ENCODE peak calls at places on chromosomes 6 and 20, in nine cellular contexts. C, L, R, V, K, U, G, Z and S are unnamed samples.

GRCh38 chr20:14543040-14543439 is 205.6 kb upstream of the FLRT3 start:
- DNase-seq in C (no peak), L (no peak), R (no peak), V (no peak), K (no peak), U (no peak), G (no peak), Z (no peak), S (no peak)

GRCh38 chr6:14706378-14706929 is 539.4 kb upstream of the JARID2 start:
- DNase-seq in C (no peak), L (peak), R (no peak), V (peak), K (no peak), U (no peak), G (peak), Z (peak), S (peak)

GRCh38 chr6:86820750-86821149 is 116.6 kb upstream of the HTR1E start:
- DNase-seq in C (no peak), L (no peak), R (no peak), V (no peak), K (no peak), U (no peak), G (no peak), Z (no peak), S (no peak)

GRCh38 chr6:169158182-169158573 is 95.5 kb downstream of the THBS2 start:
- DNase-seq in C (no peak), L (no peak), R (no peak), V (no peak), K (no peak), U (no peak), G (no peak), Z (no peak), S (no peak)

GRCh38 chr6:15506066-15506465 is 156.8 kb downstream of the DTNBP1 start:
- DNase-seq in C (no peak), L (no peak), R (no peak), V (no peak), K (no peak), U (no peak), G (no peak), Z (no peak), S (no peak)

GRCh38 chr6:158475344-158476302 is 84.3 kb upstream of the TMEM181 start:
- DNase-seq in C (no peak), L (no peak), R (no peak), V (peak), K (peak), U (no peak), G (no peak), Z (peak), S (no peak)

GRCh38 chr6:113909224-113909856 is 52.2 kb downstream of the MARCKS start:
- DNase-seq in C (no peak), L (peak), R (peak), V (peak), K (peak), U (no peak), G (no peak), Z (peak), S (no peak)

GRCh38 chr20:45209924-45210323 is 3.1 kb downstream of the SEMG1 start:
- DNase-seq in C (no peak), L (no peak), R (no peak), V (no peak), K (no peak), U (no peak), G (no peak), Z (no peak), S (no peak)

GRCh38 chr20:32779500-32780215 is 17.5 kb downstream of the DNMT3B start:
- DNase-seq in C (no peak), L (no peak), R (peak), V (no peak), K (peak), U (no peak), G (no peak), Z (no peak), S (no peak)

GRCh38 chr6:89482136-89482535 is 49.2 kb downstream of the ANKRD6 start:
- DNase-seq in C (no peak), L (no peak), R (no peak), V (no peak), K (no peak), U (no peak), G (no peak), Z (no peak), S (no peak)

GRCh38 chr6:140537211-140537610 is 1162.8 kb upstream of the CITED2 start:
- DNase-seq in C (no peak), L (no peak), R (no peak), V (no peak), K (no peak), U (no peak), G (no peak), Z (no peak), S (no peak)

GRCh38 chr6:48744948-48745347 is 634.0 kb upstream of the PTCHD4 start:
- DNase-seq in C (no peak), L (no peak), R (no peak), V (no peak), K (no peak), U (no peak), G (no peak), Z (peak), S (peak)

GRCh38 chr20:34233687-34234086 is 7.5 kb upstream of the ASIP start:
- DNase-seq in C (no peak), L (no peak), R (no peak), V (no peak), K (no peak), U (no peak), G (no peak), Z (no peak), S (no peak)

GRCh38 chr6:140001851-140002301 is 627.4 kb upstream of the CITED2 start:
- DNase-seq in C (no peak), L (no peak), R (no peak), V (no peak), K (no peak), U (no peak), G (no peak), Z (no peak), S (no peak)

GRCh38 chr6:52399511-52400315 is 20.4 kb upstream of the EFHC1 start:
- DNase-seq in C (no peak), L (no peak), R (peak), V (peak), K (peak), U (no peak), G (no peak), Z (peak), S (no peak)

GRCh38 chr6:157885211-157885788 is 62.3 kb downstream of the SNX9 start:
- DNase-seq in C (no peak), L (no peak), R (no peak), V (no peak), K (no peak), U (peak), G (no peak), Z (no peak), S (no peak)

GRCh38 chr6:160408528-160408927 is 60.4 kb downstream of the SLC22A3 start:
- DNase-seq in C (no peak), L (no peak), R (no peak), V (no peak), K (no peak), U (no peak), G (no peak), Z (no peak), S (no peak)

GRCh38 chr20:34522969-34523871 is 7.0 kb downstream of the DYNLRB1 start:
- DNase-seq in C (no peak), L (peak), R (peak), V (peak), K (peak), U (no peak), G (peak), Z (peak), S (no peak)

GRCh38 chr6:151260191-151260590 is 20.4 kb downstream of the AKAP12 start:
- DNase-seq in C (no peak), L (no peak), R (no peak), V (no peak), K (no peak), U (no peak), G (no peak), Z (no peak), S (no peak)

GRCh38 chr6:27757307-27757706 is 154.9 kb downstream of the OR2B2 start:
- DNase-seq in C (no peak), L (no peak), R (peak), V (no peak), K (no peak), U (no peak), G (peak), Z (no peak), S (no peak)

GRCh38 chr6:938271-939046 is 245.5 kb upstream of the EXOC2 start:
- DNase-seq in C (no peak), L (no peak), R (no peak), V (no peak), K (no peak), U (no peak), G (no peak), Z (no peak), S (no peak)

GRCh38 chr20:24376523-24377085 is 92.8 kb upstream of the SYNDIG1 start:
- DNase-seq in C (no peak), L (no peak), R (no peak), V (no peak), K (no peak), U (no peak), G (no peak), Z (no peak), S (peak)

GRCh38 chr6:170149681-170150589 is 140.9 kb downstream of the DLL1 start:
- DNase-seq in C (no peak), L (no peak), R (no peak), V (no peak), K (no peak), U (no peak), G (no peak), Z (no peak), S (no peak)

GRCh38 chr6:47134476-47135189 is 92.5 kb upstream of the ADGRF1 start:
- DNase-seq in C (no peak), L (peak), R (no peak), V (peak), K (peak), U (no peak), G (no peak), Z (peak), S (peak)

GRCh38 chr20:37567671-37568588 is 40.3 kb upstream of the BLCAP start:
- DNase-seq in C (no peak), L (no peak), R (no peak), V (peak), K (peak), U (no peak), G (no peak), Z (peak), S (no peak)

GRCh38 chr6:131382646-131383045 is 190.4 kb upstream of the ARG1 start:
- DNase-seq in C (no peak), L (no peak), R (no peak), V (peak), K (no peak), U (no peak), G (no peak), Z (no peak), S (no peak)

GRCh38 chr6:3731700-3732099 is 19.8 kb downstream of the PXDC1 start:
- DNase-seq in C (no peak), L (no peak), R (no peak), V (peak), K (no peak), U (no peak), G (no peak), Z (no peak), S (no peak)

GRCh38 chr6:4518506-4518905 is 257.7 kb upstream of the CDYL start:
- DNase-seq in C (no peak), L (no peak), R (no peak), V (no peak), K (no peak), U (no peak), G (no peak), Z (no peak), S (no peak)

GRCh38 chr20:57991211-57991841 is 237.1 kb downstream of the ANKRD60 start:
- DNase-seq in C (no peak), L (no peak), R (no peak), V (no peak), K (no peak), U (no peak), G (no peak), Z (peak), S (peak)